ENCODE peak calls at places on chromosome 1, in eight cellular contexts. One of them, this sample, is unnamed.

GRCh38 chr1:186609183-186609582 is 71.0 kb downstream of the PTGS2 start:
- DNase-seq in esophagus squamous epithelium: no peak
- DNase-seq in esophagus muscularis mucosa: no peak
- DNase-seq in BJ: no peak
- DNase-seq in AG09309: no peak
- DNase-seq in fibroblast of lung: no peak
- DNase-seq in A549: no peak
- DNase-seq in tibial nerve: no peak
- DNase-seq in this sample: no peak

GRCh38 chr1:52294580-52294979 is 71.4 kb downstream of the CC2D1B start:
- DNase-seq in esophagus squamous epithelium: no peak
- DNase-seq in AG09309: no peak
- DNase-seq in BJ: no peak
- DNase-seq in fibroblast of lung: peak; percentile 9
- DNase-seq in A549: no peak
- DNase-seq in esophagus muscularis mucosa: no peak
- DNase-seq in tibial nerve: no peak
- DNase-seq in this sample: peak; percentile 28

GRCh38 chr1:162530985-162531319 is 30.6 kb upstream of the UAP1 start:
- DNase-seq in A549: no peak
- DNase-seq in esophagus squamous epithelium: no peak
- DNase-seq in tibial nerve: no peak
- DNase-seq in AG09309: no peak
- DNase-seq in BJ: no peak
- DNase-seq in fibroblast of lung: no peak
- DNase-seq in esophagus muscularis mucosa: no peak
- DNase-seq in this sample: no peak

GRCh38 chr1:244970236-244970652 is 105.9 kb upstream of the HNRNPU start:
- DNase-seq in BJ: no peak
- DNase-seq in esophagus muscularis mucosa: peak; percentile 95
- DNase-seq in AG09309: no peak
- DNase-seq in tibial nerve: peak; percentile 48
- DNase-seq in fibroblast of lung: peak; percentile 67
- DNase-seq in A549: no peak
- DNase-seq in esophagus squamous epithelium: peak; percentile 41
- DNase-seq in this sample: peak; percentile 85

GRCh38 chr1:242427519-242427918 is 97.0 kb downstream of the PLD5 start:
- DNase-seq in A549: no peak
- DNase-seq in tibial nerve: no peak
- DNase-seq in AG09309: no peak
- DNase-seq in BJ: no peak
- DNase-seq in esophagus muscularis mucosa: no peak
- DNase-seq in fibroblast of lung: no peak
- DNase-seq in esophagus squamous epithelium: no peak
- DNase-seq in this sample: no peak

GRCh38 chr1:49200738-49201137 is 424.0 kb upstream of the BEND5 start:
- DNase-seq in tibial nerve: no peak
- DNase-seq in AG09309: no peak
- DNase-seq in fibroblast of lung: no peak
- DNase-seq in esophagus squamous epithelium: no peak
- DNase-seq in A549: no peak
- DNase-seq in BJ: no peak
- DNase-seq in esophagus muscularis mucosa: no peak
- DNase-seq in this sample: no peak

GRCh38 chr1:207428783-207429182 is 25.3 kb upstream of the CR2 start:
- DNase-seq in tibial nerve: no peak
- DNase-seq in BJ: no peak
- DNase-seq in fibroblast of lung: no peak
- DNase-seq in esophagus muscularis mucosa: no peak
- DNase-seq in A549: no peak
- DNase-seq in AG09309: no peak
- DNase-seq in esophagus squamous epithelium: no peak
- DNase-seq in this sample: no peak

GRCh38 chr1:204331275-204331674 is 28.5 kb downstream of the PLEKHA6 start:
- DNase-seq in A549: no peak
- DNase-seq in tibial nerve: no peak
- DNase-seq in esophagus squamous epithelium: no peak
- DNase-seq in fibroblast of lung: no peak
- DNase-seq in AG09309: no peak
- DNase-seq in esophagus muscularis mucosa: no peak
- DNase-seq in BJ: no peak
- DNase-seq in this sample: no peak

GRCh38 chr1:147099192-147099591 is 73.1 kb downstream of the PRKAB2 start:
- DNase-seq in BJ: no peak
- DNase-seq in A549: no peak
- DNase-seq in tibial nerve: no peak
- DNase-seq in fibroblast of lung: no peak
- DNase-seq in esophagus muscularis mucosa: no peak
- DNase-seq in AG09309: no peak
- DNase-seq in esophagus squamous epithelium: no peak
- DNase-seq in this sample: peak; percentile 8

GRCh38 chr1:50978144-50978851 is 8.3 kb downstream of the CDKN2C start:
- DNase-seq in fibroblast of lung: peak; percentile 60
- DNase-seq in BJ: no peak
- DNase-seq in tibial nerve: no peak
- DNase-seq in esophagus muscularis mucosa: no peak
- DNase-seq in A549: no peak
- DNase-seq in esophagus squamous epithelium: no peak
- DNase-seq in AG09309: no peak
- DNase-seq in this sample: peak; percentile 72

GRCh38 chr1:171167785-171168184 is 17.3 kb upstream of the FMO2 start:
- DNase-seq in esophagus muscularis mucosa: no peak
- DNase-seq in esophagus squamous epithelium: no peak
- DNase-seq in AG09309: no peak
- DNase-seq in fibroblast of lung: no peak
- DNase-seq in A549: no peak
- DNase-seq in tibial nerve: no peak
- DNase-seq in BJ: no peak
- DNase-seq in this sample: no peak

GRCh38 chr1:204837440-204838084 is 33.1 kb upstream of the NFASC start:
- DNase-seq in AG09309: peak; percentile 11
- DNase-seq in fibroblast of lung: peak; percentile 63
- DNase-seq in A549: peak; percentile 58
- DNase-seq in tibial nerve: no peak
- DNase-seq in esophagus squamous epithelium: no peak
- DNase-seq in esophagus muscularis mucosa: no peak
- DNase-seq in BJ: no peak
- DNase-seq in this sample: peak; percentile 30

GRCh38 chr1:155002479-155003226 is at the start of gene ZBTB7B:
- DNase-seq in AG09309: no peak
- DNase-seq in esophagus muscularis mucosa: no peak
- DNase-seq in A549: no peak
- DNase-seq in fibroblast of lung: peak; percentile 35
- DNase-seq in BJ: no peak
- DNase-seq in tibial nerve: no peak
- DNase-seq in esophagus squamous epithelium: no peak
- DNase-seq in this sample: no peak

GRCh38 chr1:23799570-23800395 is 771 bp downstream of the GALE start:
- DNase-seq in esophagus muscularis mucosa: no peak
- DNase-seq in tibial nerve: no peak
- DNase-seq in A549: peak; percentile 86
- DNase-seq in BJ: no peak
- DNase-seq in AG09309: no peak
- DNase-seq in fibroblast of lung: peak; percentile 83
- DNase-seq in esophagus squamous epithelium: no peak
- DNase-seq in this sample: peak; percentile 87

GRCh38 chr1:23800396-23801337 is at the start of gene GALE:
- DNase-seq in A549: peak; percentile 88
- DNase-seq in esophagus squamous epithelium: peak; percentile 89
- DNase-seq in BJ: peak; percentile 60
- DNase-seq in esophagus muscularis mucosa: peak; percentile 99
- DNase-seq in tibial nerve: peak; percentile 96
- DNase-seq in fibroblast of lung: peak; percentile 95
- DNase-seq in AG09309: peak; percentile 67
- DNase-seq in this sample: peak; percentile 97

GRCh38 chr1:23797478-23798448 is 2.8 kb downstream of the GALE start:
- DNase-seq in fibroblast of lung: no peak
- DNase-seq in A549: no peak
- DNase-seq in esophagus squamous epithelium: no peak
- DNase-seq in tibial nerve: no peak
- DNase-seq in AG09309: no peak
- DNase-seq in BJ: no peak
- DNase-seq in esophagus muscularis mucosa: no peak
- DNase-seq in this sample: no peak

GRCh38 chr1:23799255-23799569 is 1.3 kb downstream of the GALE start:
- DNase-seq in esophagus squamous epithelium: no peak
- DNase-seq in AG09309: no peak
- DNase-seq in A549: no peak
- DNase-seq in BJ: no peak
- DNase-seq in esophagus muscularis mucosa: no peak
- DNase-seq in tibial nerve: no peak
- DNase-seq in fibroblast of lung: no peak
- DNase-seq in this sample: no peak

DNA sequence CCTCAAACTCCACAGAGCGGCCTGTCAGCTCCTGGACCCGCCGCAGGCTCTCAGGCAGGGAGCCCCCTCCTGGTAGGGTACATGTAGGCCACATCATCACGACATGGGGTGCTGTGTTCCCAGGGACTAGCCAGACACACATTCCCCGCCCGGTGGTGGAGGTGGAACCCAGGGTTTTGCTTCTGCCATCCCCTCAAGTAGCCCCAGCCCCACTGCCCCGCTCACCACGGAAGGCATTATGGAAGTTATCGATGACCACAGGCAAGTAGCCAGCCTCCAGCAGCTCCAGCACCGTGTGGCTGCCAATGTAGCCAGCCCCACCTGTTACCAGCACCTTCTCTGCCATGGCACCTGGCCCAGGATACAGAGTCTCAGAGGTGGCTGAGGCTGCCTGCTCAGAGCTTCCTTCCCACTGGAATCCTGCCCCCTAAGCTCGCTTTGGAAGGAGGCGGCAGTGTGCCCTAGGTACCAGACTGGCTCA is 1.9 kb downstream of the GALE start:
- DNase-seq in esophagus muscularis mucosa: no peak
- DNase-seq in BJ: no peak
- DNase-seq in AG09309: no peak
- DNase-seq in esophagus squamous epithelium: no peak
- DNase-seq in A549: no peak
- DNase-seq in fibroblast of lung: no peak
- DNase-seq in tibial nerve: no peak
- DNase-seq in this sample: no peak
- TF ChIP-seq CTCF in esophagus muscularis mucosa: no peak
- TF ChIP-seq CTCF in BJ: peak; percentile 14
- TF ChIP-seq CTCF in AG09309: no peak
- TF ChIP-seq CTCF in esophagus squamous epithelium: no peak
- TF ChIP-seq CTCF in A549: no peak
- TF ChIP-seq CTCF in fibroblast of lung: no peak
- TF ChIP-seq CTCF in tibial nerve: no peak
- TF ChIP-seq CTCF in this sample: no peak

DNA sequence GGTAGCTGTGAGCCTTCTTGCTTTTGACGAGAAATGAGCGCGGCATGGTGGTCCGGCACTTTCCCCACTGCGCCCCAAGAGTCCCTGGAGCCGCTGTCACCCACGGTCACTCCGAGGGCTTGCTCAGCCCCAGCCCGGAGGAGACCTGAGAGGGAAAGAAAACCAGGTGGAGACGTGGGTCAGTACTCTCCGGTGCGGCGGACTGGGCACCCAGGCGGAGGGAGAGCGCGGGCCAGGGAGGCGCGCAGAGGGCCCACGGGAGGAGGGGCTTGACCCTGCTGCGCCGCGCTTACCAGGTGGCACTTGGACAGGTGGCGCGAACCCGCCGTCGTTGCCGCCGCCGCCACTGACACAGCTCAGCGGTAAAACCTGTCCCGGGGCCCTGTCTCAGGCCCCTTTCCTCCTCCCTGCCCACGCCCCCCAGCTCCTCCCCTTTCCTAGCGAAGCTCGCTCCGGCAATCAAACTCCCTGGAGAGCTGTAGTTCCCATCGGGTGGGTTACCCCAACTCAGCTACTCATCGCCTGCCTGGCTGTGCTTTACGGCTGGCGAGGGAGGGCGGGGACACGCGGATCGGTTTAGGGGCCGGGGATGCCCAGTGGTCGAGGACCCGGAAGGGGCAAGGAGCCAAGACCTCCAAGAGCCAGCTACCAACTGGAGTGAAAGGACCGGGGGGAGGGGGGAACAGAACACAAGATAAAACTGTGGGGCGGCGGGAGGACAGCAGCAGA is 3.1 kb downstream of the GFI1 start:
- DNase-seq in A549: no peak
- DNase-seq in BJ: no peak
- DNase-seq in tibial nerve: no peak
- DNase-seq in AG09309: no peak
- DNase-seq in esophagus squamous epithelium: no peak
- DNase-seq in esophagus muscularis mucosa: no peak
- DNase-seq in fibroblast of lung: no peak
- DNase-seq in this sample: peak; percentile 22
- H3K4me3 ChIP-seq in A549: peak overlapping the region; percentile 66
- H3K4me3 ChIP-seq in BJ: no peak overlapping the region
- H3K4me3 ChIP-seq in tibial nerve: peak overlapping the region; percentile 50
- H3K4me3 ChIP-seq in AG09309: no peak overlapping the region
- H3K4me3 ChIP-seq in esophagus squamous epithelium: peak overlapping the region; percentile 44
- H3K4me3 ChIP-seq in esophagus muscularis mucosa: peak overlapping the region; percentile 57
- H3K4me3 ChIP-seq in fibroblast of lung: no peak overlapping the region
- H3K4me3 ChIP-seq in this sample: no peak overlapping the region

DNA sequence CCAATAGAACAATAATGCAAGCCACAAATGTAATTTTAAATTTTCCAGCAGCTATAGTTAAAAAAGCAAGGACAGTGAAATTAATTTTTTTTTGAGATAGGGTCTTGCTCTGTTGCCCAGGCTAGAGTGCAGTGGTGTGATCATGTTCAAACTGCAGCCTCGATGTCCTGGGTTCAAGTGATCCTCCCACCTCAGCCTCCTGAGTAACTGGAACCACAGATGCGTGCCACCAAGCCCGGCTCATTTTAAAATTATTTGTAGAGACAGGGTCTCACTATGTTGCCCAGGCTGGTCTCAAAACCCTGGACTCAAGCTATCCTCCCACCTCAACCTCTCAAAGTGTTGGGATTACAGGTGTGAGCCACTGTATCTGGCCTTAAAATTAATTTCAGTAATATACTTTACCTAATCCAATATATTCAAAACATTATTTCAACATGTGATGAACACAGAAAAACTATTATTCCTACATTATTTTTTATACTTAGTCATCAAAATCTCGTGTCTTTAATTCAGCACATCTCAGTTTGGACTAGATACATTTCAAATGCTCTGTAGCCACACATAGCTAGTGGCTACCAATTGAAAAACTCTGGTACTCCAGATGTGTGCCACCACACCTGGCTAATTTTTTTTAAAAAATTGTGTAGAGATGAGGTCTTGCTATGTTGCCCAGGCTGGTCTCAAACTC is 10.8 kb upstream of the ID3 start:
- DNase-seq in BJ: no peak
- DNase-seq in esophagus squamous epithelium: no peak
- DNase-seq in tibial nerve: no peak
- DNase-seq in AG09309: no peak
- DNase-seq in esophagus muscularis mucosa: no peak
- DNase-seq in A549: no peak
- DNase-seq in fibroblast of lung: no peak
- DNase-seq in this sample: no peak
- TF ChIP-seq CTCF in BJ: no peak
- TF ChIP-seq CTCF in esophagus squamous epithelium: no peak
- TF ChIP-seq CTCF in tibial nerve: no peak
- TF ChIP-seq CTCF in AG09309: no peak
- TF ChIP-seq CTCF in esophagus muscularis mucosa: no peak
- TF ChIP-seq CTCF in A549: no peak
- TF ChIP-seq CTCF in fibroblast of lung: no peak
- TF ChIP-seq CTCF in this sample: no peak

GRCh38 chr1:35122311-35122710 is 43.1 kb downstream of the ZMYM1 start:
- DNase-seq in esophagus squamous epithelium: no peak
- DNase-seq in BJ: no peak
- DNase-seq in esophagus muscularis mucosa: no peak
- DNase-seq in A549: no peak
- DNase-seq in fibroblast of lung: no peak
- DNase-seq in AG09309: no peak
- DNase-seq in tibial nerve: no peak
- DNase-seq in this sample: no peak
- H3K4me3 ChIP-seq in esophagus squamous epithelium: no peak overlapping the region
- H3K4me3 ChIP-seq in BJ: no peak overlapping the region
- H3K4me3 ChIP-seq in esophagus muscularis mucosa: no peak overlapping the region
- H3K4me3 ChIP-seq in A549: no peak overlapping the region
- H3K4me3 ChIP-seq in fibroblast of lung: no peak overlapping the region
- H3K4me3 ChIP-seq in AG09309: no peak overlapping the region
- H3K4me3 ChIP-seq in tibial nerve: no peak overlapping the region
- H3K4me3 ChIP-seq in this sample: no peak overlapping the region

This sample was measured in foreskin fibroblast.